ENCODE peak calls at places on chromosomes 7 and 10, in five cellular contexts. R, N, M, K and G are unnamed samples. For H3K9me3, the result is how much of the 10 kb centered on the place peaks cover.

GRCh38 chr7:54904130-54904529 is 114.7 kb upstream of the EGFR start:
- DNase-seq in R (no peak), N (no peak), M (no peak), K (no peak), G (no peak)

GRCh38 chr7:142384508-142384922 is 126.7 kb upstream of the PRSS58 start:
- DNase-seq in R (no peak), N (no peak), M (no peak), K (no peak), G (no peak)

GRCh38 chr10:112687647-112688046 is 240.6 kb downstream of the VTI1A start:
- DNase-seq in R (no peak), N (no peak), M (no peak), K (no peak), G (no peak)

GRCh38 chr10:60000747-60001146 is 94.4 kb upstream of the CCDC6 start:
- DNase-seq in R (no peak), N (no peak), M (no peak), K (no peak), G (no peak)

GRCh38 chr7:150345012-150345411 is 3.6 kb upstream of the RARRES2 start:
- DNase-seq in R (no peak), N (no peak), M (no peak), K (no peak), G (no peak)

GRCh38 chr7:150403376-150404171 is 24.4 kb downstream of the ZNF775 start:
- DNase-seq in R (peak), N (peak), M (no peak), K (no peak), G (no peak)

GRCh38 chr10:52216852-52217251 is 97.2 kb upstream of the DKK1 start:
- DNase-seq in R (no peak), N (no peak), M (no peak), K (no peak), G (no peak)

GRCh38 chr7:102451371-102452054 is 13.2 kb downstream of the ALKBH4 start:
- DNase-seq in R (peak), N (no peak), M (peak), K (no peak), G (no peak)

GRCh38 chr10:99279626-99280111 is 44.0 kb upstream of the HPSE2 start:
- DNase-seq in R (no peak), N (no peak), M (no peak), K (no peak), G (no peak)

GRCh38 chr7:149286811-149287400 is 24.9 kb downstream of the ZNF783 start:
- DNase-seq in R (no peak), N (no peak), M (no peak), K (no peak), G (no peak)

GRCh38 chr10:67816719-67817118 is 21.3 kb downstream of the DNAJC12 start:
- DNase-seq in R (no peak), N (no peak), M (no peak), K (no peak), G (no peak)

GRCh38 chr10:59894114-59894513 is 12.2 kb downstream of the CCDC6 start:
- DNase-seq in R (no peak), N (no peak), M (no peak), K (peak), G (no peak)

GRCh38 chr10:18949391-18949790 is 99.2 kb upstream of the MALRD1 start:
- DNase-seq in R (no peak), N (no peak), M (no peak), K (no peak), G (no peak)

GRCh38 chr7:21261627-21262564 is 166.0 kb upstream of the SP4 start:
- DNase-seq in R (peak), N (no peak), M (peak), K (peak), G (peak)

GRCh38 chr10:131788386-131788785 is 112.4 kb upstream of the PPP2R2D start:
- DNase-seq in R (no peak), N (peak), M (no peak), K (no peak), G (no peak)

GRCh38 chr7:121178452-121178851 is 150.3 kb upstream of the WNT16 start:
- DNase-seq in R (no peak), N (no peak), M (no peak), K (no peak), G (no peak)

GRCh38 chr7:151167197-151167911 is at the start of gene GBX1:
- DNase-seq in R (peak), N (no peak), M (peak), K (no peak), G (no peak)

GRCh38 chr10:18044976-18045720 is 93.4 kb downstream of the SLC39A12 start:
- DNase-seq in R (no peak), N (no peak), M (no peak), K (no peak), G (no peak)

GRCh38 chr10:28508304-28508925 is 24.5 kb upstream of the WAC start:
- DNase-seq in R (no peak), N (no peak), M (no peak), K (no peak), G (no peak)

GRCh38 chr7:146635200-146636032 is 518.8 kb downstream of the CNTNAP2 start:
- DNase-seq in R (no peak), N (no peak), M (peak), K (no peak), G (no peak)

GRCh38 chr7:1693991-1694524 is 24.0 kb downstream of the ELFN1 start:
- DNase-seq in R (peak), N (peak), M (peak), K (no peak), G (no peak)

GRCh38 chr7:47763063-47763974 is 181.4 kb upstream of the TNS3 start:
- DNase-seq in R (peak), N (no peak), M (peak), K (no peak), G (no peak)

GRCh38 chr10:121182219-121182618 is 331.1 kb downstream of the WDR11 start:
- DNase-seq in R (no peak), N (no peak), M (no peak), K (no peak), G (no peak)

GRCh38 chr10:74883428-74883827 is 57.0 kb downstream of the KAT6B start:
- DNase-seq in R (no peak), N (no peak), M (no peak), K (no peak), G (no peak)

GRCh38 chr7:45679516-45679915 is 105.3 kb downstream of the ADCY1 start:
- DNase-seq in R (no peak), N (peak), M (no peak), K (no peak), G (no peak)

GRCh38 chr7:135575296-135575695 is 17.6 kb downstream of the NUP205 start:
- DNase-seq in R (no peak), N (no peak), M (no peak), K (no peak), G (no peak)

GRCh38 chr7:47636111-47636692 is 54.3 kb upstream of the TNS3 start:
- DNase-seq in R (no peak), N (no peak), M (no peak), K (no peak), G (no peak)

GRCh38 chr10:107589081-107589480 is 424.6 kb upstream of the SORCS1 start:
- DNase-seq in R (no peak), N (no peak), M (no peak), K (no peak), G (no peak)

GRCh38 chr7:67470256-67470751 is 473.7 kb downstream of the TYW1 start:
- DNase-seq in R (no peak), N (no peak), M (peak), K (no peak), G (no peak)

GRCh38 chr7:49802600-49802999 is 29.2 kb downstream of the VWC2 start:
- DNase-seq in R (no peak), N (no peak), M (no peak), K (no peak), G (no peak)

GRCh38 chr7:81672872-81673271 is 97.0 kb downstream of the HGF start:
- DNase-seq in R (no peak), N (no peak), M (peak), K (no peak), G (no peak)

GRCh38 chr7:28958235-28958945 is at the start of gene TRIL:
- DNase-seq in R (peak), N (peak), M (peak), K (peak), G (no peak)

GRCh38 chr10:1368772-1369171 is 312.6 kb downstream of the WDR37 start:
- DNase-seq in R (peak), N (peak), M (peak), K (no peak), G (no peak)

GRCh38 chr10:14173391-14173705 is 157.4 kb downstream of the FRMD4A start:
- DNase-seq in R (no peak), N (no peak), M (no peak), K (no peak), G (no peak)

GRCh38 chr7:39709768-39710291 is 86.5 kb downstream of the RALA start:
- DNase-seq in R (peak), N (no peak), M (peak), K (peak), G (no peak)

GRCh38 chr10:110730345-110731055 is 86.4 kb downstream of the RBM20 start:
- DNase-seq in R (no peak), N (no peak), M (no peak), K (no peak), G (no peak)

GRCh38 chr10:119724630-119725549 is 960 bp upstream of the INPP5F start:
- DNase-seq in R (no peak), N (no peak), M (no peak), K (peak), G (no peak)

GRCh38 chr10:78448470-78448869 is 414.8 kb downstream of the RPS24 start:
- DNase-seq in R (no peak), N (no peak), M (no peak), K (no peak), G (no peak)

GRCh38 chr10:19788075-19788686 is 28.1 kb upstream of the PLXDC2 start:
- DNase-seq in R (peak), N (no peak), M (peak), K (peak), G (no peak)

GRCh38 chr10:132687181-132687892 is 98.6 kb downstream of the NKX6-2 start:
- DNase-seq in R (no peak), N (peak), M (no peak), K (no peak), G (no peak)

DNA sequence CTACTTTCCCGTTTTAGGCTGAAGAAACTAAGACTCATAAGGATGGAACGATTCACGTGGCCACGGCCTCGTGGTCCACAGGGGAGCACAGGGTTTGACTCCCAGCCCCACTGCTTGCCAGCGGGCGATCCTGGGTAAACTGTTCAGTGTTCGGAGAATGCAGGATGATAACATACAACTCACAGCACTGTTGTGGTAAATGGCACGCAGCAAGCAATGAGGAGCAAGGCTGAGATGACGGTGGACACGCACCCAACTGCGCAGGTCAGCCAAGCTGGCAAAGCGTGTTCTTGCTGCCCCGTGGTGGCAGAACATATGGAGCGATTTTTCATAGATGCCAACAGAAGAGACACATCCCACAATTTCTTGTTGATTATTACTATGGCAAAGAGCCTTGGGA is 272.7 kb downstream of the DNAJB6 start:
- DNase-seq in R (no peak), N (no peak), M (no peak), K (no peak), G (no peak)
- H3K9me3 ChIP-seq in R (under half), N (under half), M (under half), K (under half), G (under half)

GRCh38 chr7:159046300-159046699 is 98.4 kb downstream of the VIPR2 start:
- DNase-seq in R (no peak), N (no peak), M (no peak), K (no peak), G (no peak)
- H3K9me3 ChIP-seq in R (under half), N (under half), M (under half), K (under half), G (under half)

DNA sequence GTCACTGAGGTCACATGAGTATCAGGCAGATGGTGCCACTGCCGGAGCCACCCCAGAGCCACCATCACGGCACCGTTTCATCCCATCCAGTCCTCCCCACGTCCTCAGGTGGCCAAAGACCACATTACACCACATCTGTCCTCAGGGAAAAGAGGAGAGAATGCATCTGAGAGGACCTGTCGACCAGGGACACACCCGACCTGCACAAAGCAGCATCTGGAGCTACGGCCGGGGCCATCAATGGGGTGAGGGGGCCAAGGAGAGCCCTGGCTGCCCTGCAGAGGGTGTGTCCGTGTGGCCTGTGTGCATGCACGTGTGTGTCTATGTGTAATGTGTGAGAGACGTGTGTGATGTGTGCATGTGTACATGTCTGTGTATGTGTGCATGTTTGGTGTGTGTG is 480.6 kb downstream of the DNAJB6 start:
- DNase-seq in R (peak), N (no peak), M (no peak), K (no peak), G (no peak)
- H3K9me3 ChIP-seq in R (under half), N (under half), M (under half), K (under half), G (under half)

GRCh38 chr7:153590571-153590970 is 461.6 kb upstream of the DPP6 start:
- DNase-seq in R (no peak), N (no peak), M (no peak), K (no peak), G (no peak)

GRCh38 chr7:153588596-153588995 is 463.6 kb upstream of the DPP6 start:
- DNase-seq in R (no peak), N (no peak), M (no peak), K (no peak), G (no peak)

GRCh38 chr7:153590136-153590535 is 462.1 kb upstream of the DPP6 start:
- DNase-seq in R (no peak), N (no peak), M (no peak), K (no peak), G (no peak)
- H3K9me3 ChIP-seq in R (under half), N (under half), M (under half), K (under half), G (under half)

GRCh38 chr10:81288544-81288943 is 586.5 kb upstream of the NRG3 start:
- DNase-seq in R (no peak), N (no peak), M (no peak), K (no peak), G (no peak)
- H3K9me3 ChIP-seq in R (under half), N (under half), M (under half), K (under half), G (under half)

GRCh38 chr7:57496395-57496794 is 46.4 kb downstream of the ZNF716 start:
- DNase-seq in R (no peak), N (no peak), M (no peak), K (no peak), G (no peak)
- H3K9me3 ChIP-seq in R (under half), N (under half), M (under half), K (half or more), G (under half)

GRCh38 chr7:158321056-158321700 is 266.4 kb downstream of the PTPRN2 start:
- DNase-seq in R (no peak), N (no peak), M (no peak), K (no peak), G (no peak)
- H3K9me3 ChIP-seq in R (under half), N (under half), M (under half), K (under half), G (under half)

DNA sequence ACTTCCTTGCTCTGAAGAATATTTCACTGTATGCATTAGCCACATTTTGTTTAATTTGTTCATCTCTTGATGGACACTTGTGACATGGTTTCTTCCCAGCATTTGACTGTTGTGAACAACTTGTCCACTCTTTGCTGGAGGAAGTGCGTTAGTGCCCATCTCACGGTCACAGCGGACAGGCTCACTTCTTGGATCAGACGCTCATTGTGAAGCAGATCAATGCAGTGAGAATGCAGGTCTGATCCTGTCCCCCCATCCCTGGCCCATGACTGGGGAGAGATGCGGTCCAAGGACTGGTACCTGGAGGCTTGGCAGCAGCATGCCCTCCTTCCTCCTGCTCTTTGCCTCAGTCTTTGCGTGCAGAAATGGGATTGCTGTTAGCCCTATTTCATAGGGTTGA is 41.5 kb downstream of the DOCK1 start:
- DNase-seq in R (no peak), N (peak), M (no peak), K (no peak), G (no peak)
- H3K9me3 ChIP-seq in R (under half), N (under half), M (under half), K (under half), G (under half)

GRCh38 chr7:157537056-157537455 is 200.3 kb downstream of the DNAJB6 start:
- DNase-seq in R (no peak), N (peak), M (no peak), K (no peak), G (no peak)
- H3K9me3 ChIP-seq in R (under half), N (under half), M (under half), K (under half), G (under half)

GRCh38 chr10:30464675-30465074 is 30.7 kb downstream of the MAP3K8 start:
- DNase-seq in R (no peak), N (no peak), M (no peak), K (no peak), G (no peak)

GRCh38 chr10:30462513-30462912 is 28.5 kb downstream of the MAP3K8 start:
- DNase-seq in R (no peak), N (no peak), M (no peak), K (no peak), G (no peak)

GRCh38 chr10:30466466-30466865 is 32.5 kb downstream of the MAP3K8 start:
- DNase-seq in R (no peak), N (no peak), M (no peak), K (no peak), G (no peak)

GRCh38 chr10:30467939-30468338 is 34.0 kb downstream of the MAP3K8 start:
- DNase-seq in R (no peak), N (no peak), M (no peak), K (no peak), G (no peak)

DNA sequence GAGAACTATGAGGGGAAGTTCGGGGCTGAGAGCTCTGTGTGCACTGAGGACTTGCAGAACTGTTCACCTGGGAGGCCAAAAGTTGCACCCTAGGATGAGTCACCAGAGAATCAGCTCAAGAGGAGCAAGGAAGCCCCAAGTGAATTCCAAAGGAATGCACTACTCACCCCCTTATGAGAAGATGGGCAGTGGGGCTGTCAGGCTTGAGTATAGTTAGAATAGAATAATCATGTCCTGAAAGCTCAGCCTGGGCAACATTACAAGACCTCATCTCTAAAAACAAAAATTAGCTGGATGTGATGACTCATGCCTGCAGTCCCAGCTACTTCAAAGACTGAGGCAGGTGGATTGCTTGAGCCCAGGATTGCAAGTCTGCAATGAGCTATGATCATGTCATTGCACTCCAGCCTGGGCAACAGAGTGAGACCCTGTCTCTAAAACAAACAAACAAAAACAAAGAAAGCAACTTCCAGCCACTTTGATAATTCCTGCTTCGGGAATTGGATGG is 30.0 kb downstream of the MAP3K8 start:
- DNase-seq in R (no peak), N (no peak), M (no peak), K (no peak), G (no peak)
- H3K9me3 ChIP-seq in R (under half), N (under half), M (under half), K (under half), G (under half)